ENCODE peak calls at places on chromosomes 2 and 18, in eight cellular contexts. One of them, this sample, is unnamed.

GRCh38 chr2:157336137-157336721 is 10.6 kb upstream of the ERMN start:
- DNase-seq in AG10803: peak
- DNase-seq in fibroblast of mammary gland: peak
- DNase-seq in PC-9: no peak
- DNase-seq in AG04449: no peak
- DNase-seq in cardiac fibroblast: peak
- DNase-seq in breast epithelium: no peak
- DNase-seq in fibroblast of pulmonary artery: peak
- DNase-seq in this sample: no peak

GRCh38 chr2:55459741-55460274 is 40.2 kb upstream of the CCDC88A start:
- DNase-seq in breast epithelium: no peak
- DNase-seq in fibroblast of pulmonary artery: no peak
- DNase-seq in fibroblast of mammary gland: no peak
- DNase-seq in cardiac fibroblast: no peak
- DNase-seq in AG10803: no peak
- DNase-seq in AG04449: no peak
- DNase-seq in PC-9: no peak
- DNase-seq in this sample: no peak

GRCh38 chr18:50659091-50660003 is 99.5 kb downstream of the MAPK4 start:
- DNase-seq in AG10803: no peak
- DNase-seq in fibroblast of pulmonary artery: peak
- DNase-seq in PC-9: no peak
- DNase-seq in AG04449: no peak
- DNase-seq in fibroblast of mammary gland: peak
- DNase-seq in cardiac fibroblast: peak
- DNase-seq in breast epithelium: no peak
- DNase-seq in this sample: peak

GRCh38 chr2:24448811-24449210 is 42.2 kb upstream of the NCOA1 start:
- DNase-seq in fibroblast of mammary gland: no peak
- DNase-seq in AG04449: no peak
- DNase-seq in AG10803: no peak
- DNase-seq in PC-9: no peak
- DNase-seq in cardiac fibroblast: no peak
- DNase-seq in fibroblast of pulmonary artery: no peak
- DNase-seq in breast epithelium: no peak
- DNase-seq in this sample: no peak

GRCh38 chr2:227780981-227781630 is 32.5 kb upstream of the CCL20 start:
- DNase-seq in breast epithelium: no peak
- DNase-seq in AG04449: no peak
- DNase-seq in fibroblast of mammary gland: no peak
- DNase-seq in AG10803: no peak
- DNase-seq in PC-9: no peak
- DNase-seq in cardiac fibroblast: no peak
- DNase-seq in fibroblast of pulmonary artery: no peak
- DNase-seq in this sample: no peak

GRCh38 chr2:64632855-64633819 is 20.6 kb downstream of the SERTAD2 start:
- DNase-seq in AG04449: no peak
- DNase-seq in breast epithelium: no peak
- DNase-seq in fibroblast of pulmonary artery: peak
- DNase-seq in AG10803: peak
- DNase-seq in PC-9: no peak
- DNase-seq in fibroblast of mammary gland: peak
- DNase-seq in cardiac fibroblast: peak
- DNase-seq in this sample: no peak

GRCh38 chr2:53632714-53633113 is 134.9 kb upstream of the CHAC2 start:
- DNase-seq in AG04449: peak
- DNase-seq in breast epithelium: no peak
- DNase-seq in fibroblast of pulmonary artery: peak
- DNase-seq in cardiac fibroblast: peak
- DNase-seq in PC-9: no peak
- DNase-seq in AG10803: peak
- DNase-seq in fibroblast of mammary gland: peak
- DNase-seq in this sample: no peak

GRCh38 chr2:675982-676646 is 1.1 kb downstream of the TMEM18 start:
- DNase-seq in AG10803: peak
- DNase-seq in PC-9: peak
- DNase-seq in fibroblast of pulmonary artery: peak
- DNase-seq in breast epithelium: peak
- DNase-seq in cardiac fibroblast: peak
- DNase-seq in fibroblast of mammary gland: peak
- DNase-seq in AG04449: peak
- DNase-seq in this sample: peak

GRCh38 chr2:10428936-10429335 is 19.2 kb downstream of the ODC1 start:
- DNase-seq in cardiac fibroblast: no peak
- DNase-seq in AG10803: no peak
- DNase-seq in AG04449: no peak
- DNase-seq in fibroblast of mammary gland: no peak
- DNase-seq in breast epithelium: no peak
- DNase-seq in PC-9: no peak
- DNase-seq in fibroblast of pulmonary artery: no peak
- DNase-seq in this sample: no peak

GRCh38 chr2:88668862-88669261 is 22.6 kb upstream of the RPIA start:
- DNase-seq in cardiac fibroblast: no peak
- DNase-seq in fibroblast of mammary gland: no peak
- DNase-seq in PC-9: no peak
- DNase-seq in AG10803: no peak
- DNase-seq in AG04449: no peak
- DNase-seq in breast epithelium: no peak
- DNase-seq in fibroblast of pulmonary artery: no peak
- DNase-seq in this sample: no peak

GRCh38 chr2:194545978-194546377 is 1111.0 kb upstream of the SLC39A10 start:
- DNase-seq in fibroblast of mammary gland: peak
- DNase-seq in breast epithelium: no peak
- DNase-seq in AG10803: no peak
- DNase-seq in AG04449: no peak
- DNase-seq in fibroblast of pulmonary artery: peak
- DNase-seq in cardiac fibroblast: peak
- DNase-seq in PC-9: no peak
- DNase-seq in this sample: no peak

GRCh38 chr2:216880509-216881184 is 20.8 kb upstream of the TNP1 start:
- DNase-seq in breast epithelium: no peak
- DNase-seq in AG10803: peak
- DNase-seq in cardiac fibroblast: peak
- DNase-seq in PC-9: no peak
- DNase-seq in fibroblast of mammary gland: no peak
- DNase-seq in AG04449: no peak
- DNase-seq in fibroblast of pulmonary artery: no peak
- DNase-seq in this sample: no peak

GRCh38 chr18:50410008-50410407 is 35.2 kb downstream of the SKA1 start:
- DNase-seq in fibroblast of pulmonary artery: no peak
- DNase-seq in cardiac fibroblast: no peak
- DNase-seq in AG04449: no peak
- DNase-seq in PC-9: no peak
- DNase-seq in fibroblast of mammary gland: no peak
- DNase-seq in breast epithelium: no peak
- DNase-seq in AG10803: no peak
- DNase-seq in this sample: no peak

GRCh38 chr2:96537734-96538486 is 1.4 kb downstream of the ARID5A start:
- DNase-seq in fibroblast of pulmonary artery: no peak
- DNase-seq in cardiac fibroblast: no peak
- DNase-seq in AG04449: no peak
- DNase-seq in PC-9: no peak
- DNase-seq in fibroblast of mammary gland: no peak
- DNase-seq in breast epithelium: no peak
- DNase-seq in AG10803: no peak
- DNase-seq in this sample: no peak

GRCh38 chr2:138035597-138036217 is 71.4 kb downstream of the HNMT start:
- DNase-seq in cardiac fibroblast: peak
- DNase-seq in PC-9: peak
- DNase-seq in fibroblast of mammary gland: peak
- DNase-seq in AG04449: peak
- DNase-seq in AG10803: peak
- DNase-seq in fibroblast of pulmonary artery: peak
- DNase-seq in breast epithelium: no peak
- DNase-seq in this sample: no peak

GRCh38 chr2:88450925-88451575 is 1.4 kb downstream of the FOXI3 start:
- DNase-seq in fibroblast of mammary gland: no peak
- DNase-seq in fibroblast of pulmonary artery: no peak
- DNase-seq in AG10803: no peak
- DNase-seq in AG04449: no peak
- DNase-seq in breast epithelium: no peak
- DNase-seq in PC-9: no peak
- DNase-seq in cardiac fibroblast: no peak
- DNase-seq in this sample: no peak

GRCh38 chr2:175256806-175257585 is 75.5 kb upstream of the ATP5MC3 start:
- DNase-seq in AG04449: no peak
- DNase-seq in PC-9: no peak
- DNase-seq in cardiac fibroblast: no peak
- DNase-seq in breast epithelium: no peak
- DNase-seq in fibroblast of pulmonary artery: no peak
- DNase-seq in fibroblast of mammary gland: no peak
- DNase-seq in AG10803: no peak
- DNase-seq in this sample: no peak

GRCh38 chr2:14016289-14016955 is 616.1 kb upstream of the LRATD1 start:
- DNase-seq in AG04449: no peak
- DNase-seq in fibroblast of pulmonary artery: peak
- DNase-seq in PC-9: no peak
- DNase-seq in fibroblast of mammary gland: peak
- DNase-seq in AG10803: no peak
- DNase-seq in cardiac fibroblast: no peak
- DNase-seq in breast epithelium: peak
- DNase-seq in this sample: no peak

GRCh38 chr2:98607741-98608117 is 583 bp downstream of the COA5 start:
- DNase-seq in cardiac fibroblast: peak
- DNase-seq in breast epithelium: no peak
- DNase-seq in fibroblast of mammary gland: peak
- DNase-seq in AG04449: no peak
- DNase-seq in PC-9: no peak
- DNase-seq in fibroblast of pulmonary artery: peak
- DNase-seq in AG10803: peak
- DNase-seq in this sample: no peak

GRCh38 chr2:98608962-98609604 is 694 bp downstream of the UNC50 start:
- DNase-seq in fibroblast of mammary gland: peak
- DNase-seq in cardiac fibroblast: peak
- DNase-seq in AG04449: no peak
- DNase-seq in breast epithelium: no peak
- DNase-seq in PC-9: no peak
- DNase-seq in AG10803: peak
- DNase-seq in fibroblast of pulmonary artery: peak
- DNase-seq in this sample: no peak

GRCh38 chr2:98606431-98606830 is 1.9 kb downstream of the COA5 start:
- DNase-seq in fibroblast of pulmonary artery: no peak
- DNase-seq in breast epithelium: no peak
- DNase-seq in PC-9: no peak
- DNase-seq in AG10803: no peak
- DNase-seq in AG04449: no peak
- DNase-seq in fibroblast of mammary gland: no peak
- DNase-seq in cardiac fibroblast: no peak
- DNase-seq in this sample: no peak

GRCh38 chr2:98607104-98607503 is 1.2 kb downstream of the COA5 start:
- DNase-seq in breast epithelium: no peak
- DNase-seq in cardiac fibroblast: no peak
- DNase-seq in AG10803: no peak
- DNase-seq in AG04449: no peak
- DNase-seq in fibroblast of mammary gland: no peak
- DNase-seq in PC-9: no peak
- DNase-seq in fibroblast of pulmonary artery: no peak
- DNase-seq in this sample: no peak

GRCh38 chr2:98608118-98608961 is at the start of the genes COA5 and UNC50:
- DNase-seq in AG04449: no peak
- DNase-seq in breast epithelium: peak
- DNase-seq in fibroblast of mammary gland: peak
- DNase-seq in AG10803: peak
- DNase-seq in cardiac fibroblast: peak
- DNase-seq in PC-9: peak
- DNase-seq in fibroblast of pulmonary artery: peak
- DNase-seq in this sample: peak
- TF ChIP-seq CTCF in AG04449: peak
- TF ChIP-seq CTCF in breast epithelium: no peak
- TF ChIP-seq CTCF in fibroblast of mammary gland: no peak
- TF ChIP-seq CTCF in AG10803: no peak
- TF ChIP-seq CTCF in cardiac fibroblast: no peak
- TF ChIP-seq CTCF in PC-9: peak
- TF ChIP-seq CTCF in fibroblast of pulmonary artery: no peak
- TF ChIP-seq CTCF in this sample: no peak

DNA sequence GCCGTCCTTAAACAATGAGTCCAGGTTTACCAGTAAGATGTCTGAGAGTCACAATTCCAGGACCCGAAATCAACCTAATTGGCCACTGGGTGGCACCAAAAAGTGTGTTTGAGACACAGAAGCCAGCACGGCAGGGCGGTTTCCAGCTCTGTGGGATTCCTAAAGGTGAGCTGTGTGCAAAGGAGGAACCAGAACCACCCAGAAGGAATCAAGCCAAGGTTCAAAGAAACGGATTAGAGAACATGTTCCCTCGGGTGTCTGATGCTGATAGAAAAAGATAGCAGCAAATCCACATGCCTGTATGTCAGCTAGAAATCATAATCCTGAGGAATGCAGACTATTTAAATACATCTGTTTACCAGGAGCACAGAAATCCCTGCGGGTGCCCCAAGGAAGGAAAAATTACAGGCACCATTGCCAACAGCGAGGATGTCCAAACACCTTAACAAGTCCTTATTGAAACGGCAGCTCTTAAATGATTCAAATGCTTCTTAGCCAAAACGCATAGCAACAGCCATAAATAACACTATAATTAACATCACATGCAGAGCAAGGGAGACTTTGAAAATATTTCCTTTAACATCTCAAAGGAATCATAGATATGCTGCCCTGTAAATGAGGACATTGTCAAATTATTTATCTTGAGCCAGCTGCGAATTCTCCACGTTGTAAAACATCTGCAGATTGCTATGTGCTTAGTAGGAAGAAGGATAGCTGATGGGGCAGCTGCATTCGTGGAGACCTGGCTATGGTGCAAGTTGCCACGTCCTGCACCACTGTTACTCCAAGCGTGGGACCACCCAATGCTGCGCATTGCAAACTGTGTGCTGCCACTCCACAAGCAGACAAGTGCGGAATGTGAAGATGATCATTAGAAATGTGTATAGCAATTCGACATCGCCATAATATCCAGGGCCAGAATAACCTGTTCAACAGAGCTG is 318.7 kb upstream of the NCKAP5 start:
- DNase-seq in fibroblast of mammary gland: peak
- DNase-seq in AG10803: peak
- DNase-seq in AG04449: peak
- DNase-seq in fibroblast of pulmonary artery: peak
- DNase-seq in PC-9: peak
- DNase-seq in cardiac fibroblast: peak
- DNase-seq in breast epithelium: peak
- DNase-seq in this sample: peak
- TF ChIP-seq CTCF in fibroblast of mammary gland: peak
- TF ChIP-seq CTCF in AG10803: peak
- TF ChIP-seq CTCF in AG04449: peak
- TF ChIP-seq CTCF in fibroblast of pulmonary artery: peak
- TF ChIP-seq CTCF in PC-9: peak
- TF ChIP-seq CTCF in cardiac fibroblast: peak
- TF ChIP-seq CTCF in breast epithelium: peak
- TF ChIP-seq CTCF in this sample: peak

GRCh38 chr2:112216158-112216557 is 38.7 kb downstream of the ZC3H8 start:
- DNase-seq in fibroblast of mammary gland: peak
- DNase-seq in fibroblast of pulmonary artery: peak
- DNase-seq in PC-9: no peak
- DNase-seq in breast epithelium: no peak
- DNase-seq in cardiac fibroblast: peak
- DNase-seq in AG04449: no peak
- DNase-seq in AG10803: peak
- DNase-seq in this sample: no peak
- TF ChIP-seq CTCF in fibroblast of mammary gland: peak
- TF ChIP-seq CTCF in fibroblast of pulmonary artery: peak
- TF ChIP-seq CTCF in PC-9: no peak
- TF ChIP-seq CTCF in breast epithelium: no peak
- TF ChIP-seq CTCF in cardiac fibroblast: peak
- TF ChIP-seq CTCF in AG04449: peak
- TF ChIP-seq CTCF in AG10803: peak
- TF ChIP-seq CTCF in this sample: no peak

GRCh38 chr2:136013962-136014361 is 28.5 kb upstream of the DARS1 start:
- DNase-seq in fibroblast of pulmonary artery: no peak
- DNase-seq in breast epithelium: no peak
- DNase-seq in AG10803: no peak
- DNase-seq in PC-9: no peak
- DNase-seq in fibroblast of mammary gland: no peak
- DNase-seq in AG04449: no peak
- DNase-seq in cardiac fibroblast: no peak
- DNase-seq in this sample: no peak
- TF ChIP-seq CTCF in fibroblast of pulmonary artery: no peak
- TF ChIP-seq CTCF in breast epithelium: no peak
- TF ChIP-seq CTCF in AG10803: no peak
- TF ChIP-seq CTCF in PC-9: no peak
- TF ChIP-seq CTCF in fibroblast of mammary gland: no peak
- TF ChIP-seq CTCF in AG04449: no peak
- TF ChIP-seq CTCF in cardiac fibroblast: no peak
- TF ChIP-seq CTCF in this sample: no peak